ENCODE peak calls at places on chromosomes 4 and X, in six cellular contexts. One of them, this sample, is unnamed.

GRCh38 chrX:65509400-65509799 is 25.2 kb downstream of the LAS1L start:
- DNase-seq in GM23338: no peak
- DNase-seq in pancreas: no peak
- DNase-seq in natural killer cell: no peak
- DNase-seq in ascending aorta: no peak
- DNase-seq in heart right ventricle: no peak
- DNase-seq in this sample: no peak

GRCh38 chrX:112840382-112841113 is at the start of gene AMOT:
- DNase-seq in ascending aorta: peak
- DNase-seq in heart right ventricle: peak
- DNase-seq in pancreas: peak
- DNase-seq in natural killer cell: peak
- DNase-seq in GM23338: peak
- DNase-seq in this sample: no peak

GRCh38 chr4:34046580-34046979 is 2197.7 kb downstream of the ARAP2 start:
- DNase-seq in GM23338: no peak
- DNase-seq in heart right ventricle: no peak
- DNase-seq in natural killer cell: no peak
- DNase-seq in ascending aorta: no peak
- DNase-seq in pancreas: no peak
- DNase-seq in this sample: no peak

GRCh38 chr4:135508006-135508714 is 1306.6 kb upstream of the PABPC4L start:
- DNase-seq in ascending aorta: no peak
- DNase-seq in GM23338: no peak
- DNase-seq in pancreas: no peak
- DNase-seq in natural killer cell: no peak
- DNase-seq in heart right ventricle: no peak
- DNase-seq in this sample: no peak

GRCh38 chr4:140243345-140243753 is 89.4 kb upstream of the MAML3 start:
- DNase-seq in GM23338: no peak
- DNase-seq in heart right ventricle: no peak
- DNase-seq in ascending aorta: no peak
- DNase-seq in natural killer cell: no peak
- DNase-seq in pancreas: peak
- DNase-seq in this sample: no peak

GRCh38 chrX:101037231-101037630 is 14.7 kb downstream of the TRMT2B start:
- DNase-seq in heart right ventricle: no peak
- DNase-seq in ascending aorta: no peak
- DNase-seq in GM23338: no peak
- DNase-seq in natural killer cell: no peak
- DNase-seq in pancreas: no peak
- DNase-seq in this sample: no peak

GRCh38 chrX:51931761-51932160 is 38.3 kb downstream of the MAGED1 start:
- DNase-seq in heart right ventricle: no peak
- DNase-seq in ascending aorta: no peak
- DNase-seq in natural killer cell: no peak
- DNase-seq in pancreas: no peak
- DNase-seq in GM23338: no peak
- DNase-seq in this sample: no peak

GRCh38 chr4:84971319-84971932 is 4.9 kb upstream of the WDFY3 start:
- DNase-seq in heart right ventricle: no peak
- DNase-seq in pancreas: no peak
- DNase-seq in ascending aorta: no peak
- DNase-seq in natural killer cell: no peak
- DNase-seq in GM23338: peak
- DNase-seq in this sample: no peak

GRCh38 chrX:129798888-129799287 is 19.1 kb downstream of the SASH3 start:
- DNase-seq in natural killer cell: no peak
- DNase-seq in ascending aorta: no peak
- DNase-seq in pancreas: no peak
- DNase-seq in GM23338: no peak
- DNase-seq in heart right ventricle: no peak
- DNase-seq in this sample: no peak

GRCh38 chr4:9812530-9813340 is 31.3 kb downstream of the DRD5 start:
- DNase-seq in pancreas: no peak
- DNase-seq in heart right ventricle: no peak
- DNase-seq in ascending aorta: no peak
- DNase-seq in natural killer cell: no peak
- DNase-seq in GM23338: no peak
- DNase-seq in this sample: no peak

GRCh38 chr4:121070696-121071639 is 1.4 kb downstream of the NDNF start:
- DNase-seq in pancreas: peak
- DNase-seq in heart right ventricle: peak
- DNase-seq in natural killer cell: no peak
- DNase-seq in GM23338: peak
- DNase-seq in ascending aorta: peak
- DNase-seq in this sample: no peak

DNA sequence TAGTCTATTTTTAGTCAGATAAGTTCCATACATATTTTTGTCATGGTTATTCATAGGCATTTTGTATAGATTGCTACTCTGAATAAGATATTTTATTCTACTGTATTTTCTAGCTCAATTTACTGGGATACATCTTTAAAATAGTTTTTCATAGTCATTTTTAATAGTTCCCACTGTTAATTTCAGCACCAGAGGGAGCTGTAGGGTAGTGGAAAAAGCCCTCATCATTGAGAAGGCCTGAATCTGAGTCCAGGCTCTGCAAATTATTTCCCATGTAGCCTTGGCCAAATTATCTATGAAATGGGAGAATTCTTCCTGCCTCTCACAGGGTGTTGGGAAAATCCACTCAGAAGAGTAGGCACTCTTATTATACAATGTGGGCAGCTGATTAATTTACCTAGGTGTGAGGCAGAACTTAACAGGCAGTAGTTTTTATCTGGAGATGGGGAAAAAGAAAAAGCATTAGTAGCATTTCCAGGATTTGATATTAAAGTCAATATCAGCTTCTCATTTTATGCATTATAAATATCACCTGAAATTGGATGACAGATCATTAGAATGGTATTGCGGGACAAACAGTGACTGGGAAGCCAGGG is 102.9 kb upstream of the PAQR3 start:
- DNase-seq in GM23338: peak
- DNase-seq in ascending aorta: no peak
- DNase-seq in pancreas: no peak
- DNase-seq in natural killer cell: no peak
- DNase-seq in heart right ventricle: peak
- DNase-seq in this sample: no peak
- TF ChIP-seq CTCF in GM23338: peak
- TF ChIP-seq CTCF in ascending aorta: no peak
- TF ChIP-seq CTCF in pancreas: no peak
- TF ChIP-seq CTCF in natural killer cell: no peak
- TF ChIP-seq CTCF in heart right ventricle: peak
- TF ChIP-seq CTCF in this sample: no peak

DNA sequence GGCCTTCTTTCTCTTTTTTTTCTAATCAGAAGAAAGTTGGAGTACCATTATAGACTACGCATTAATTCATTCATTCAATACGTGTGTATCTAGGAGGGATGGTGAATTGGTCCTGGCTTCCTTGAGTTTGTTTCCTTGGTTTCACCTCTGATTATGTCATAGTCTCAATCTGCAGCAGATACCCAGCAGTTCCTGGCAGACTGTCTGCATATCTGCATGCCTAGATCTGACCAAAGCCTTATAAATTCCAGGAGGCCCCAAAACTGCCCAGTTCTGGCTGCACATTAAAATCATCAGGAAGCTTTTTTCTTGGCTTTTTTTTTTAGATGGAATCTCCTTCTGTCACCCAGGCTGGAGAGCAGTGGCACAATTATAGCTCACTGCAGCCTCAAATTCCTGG is 27.2 kb upstream of the SLC34A2 start:
- DNase-seq in GM23338: no peak
- DNase-seq in heart right ventricle: no peak
- DNase-seq in pancreas: no peak
- DNase-seq in ascending aorta: no peak
- DNase-seq in natural killer cell: no peak
- DNase-seq in this sample: no peak
- TF ChIP-seq CTCF in GM23338: no peak
- TF ChIP-seq CTCF in heart right ventricle: no peak
- TF ChIP-seq CTCF in pancreas: no peak
- TF ChIP-seq CTCF in ascending aorta: no peak
- TF ChIP-seq CTCF in natural killer cell: no peak
- TF ChIP-seq CTCF in this sample: no peak

DNA sequence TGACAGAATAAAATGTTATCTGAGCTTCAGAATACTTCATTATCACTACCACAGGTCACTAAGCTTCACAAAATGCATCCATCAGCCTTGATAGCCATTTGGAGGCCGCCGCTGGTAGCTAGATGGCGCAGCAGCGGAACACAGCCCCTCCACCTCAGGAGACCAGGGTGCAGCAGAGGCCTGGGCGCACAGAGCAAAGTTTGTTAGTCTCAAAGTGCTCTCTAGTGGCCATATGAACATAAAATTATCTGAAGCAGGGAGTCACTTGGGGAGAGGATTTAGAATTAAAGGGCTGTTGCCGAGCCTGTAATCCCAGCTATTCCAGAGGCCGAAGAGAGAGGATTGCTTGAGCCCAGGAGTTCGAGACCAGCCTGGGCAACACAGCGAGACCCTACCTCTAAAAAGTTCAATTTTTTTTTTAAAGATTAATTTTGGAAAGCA is 8.1 kb upstream of the DCTD start:
- DNase-seq in heart right ventricle: peak
- DNase-seq in GM23338: peak
- DNase-seq in pancreas: peak
- DNase-seq in natural killer cell: peak
- DNase-seq in ascending aorta: no peak
- DNase-seq in this sample: peak
- TF ChIP-seq CTCF in heart right ventricle: peak
- TF ChIP-seq CTCF in GM23338: peak
- TF ChIP-seq CTCF in pancreas: peak
- TF ChIP-seq CTCF in natural killer cell: peak
- TF ChIP-seq CTCF in ascending aorta: no peak
- TF ChIP-seq CTCF in this sample: peak

DNA sequence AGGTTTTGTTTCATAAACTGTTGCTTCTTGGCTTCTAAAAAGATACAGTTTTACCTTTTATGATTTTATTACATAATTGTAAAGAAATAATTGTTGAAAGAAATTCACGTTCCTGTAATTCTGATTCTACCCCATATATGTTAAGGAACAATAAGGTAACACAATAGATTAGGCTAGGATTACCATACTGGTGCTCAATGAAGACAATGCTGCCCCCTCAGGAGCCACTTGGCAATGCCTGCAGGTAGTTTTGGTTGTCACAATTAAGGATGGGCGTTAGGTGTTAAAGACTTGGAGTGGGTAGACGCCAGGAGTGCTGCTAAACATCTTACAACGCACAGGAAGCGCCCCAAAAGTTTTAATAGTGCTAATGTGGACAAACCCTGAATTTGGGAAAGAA is 133.2 kb downstream of the NLGN4X start:
- DNase-seq in ascending aorta: no peak
- DNase-seq in GM23338: peak
- DNase-seq in heart right ventricle: no peak
- DNase-seq in pancreas: no peak
- DNase-seq in natural killer cell: no peak
- DNase-seq in this sample: no peak
- TF ChIP-seq CTCF in ascending aorta: no peak
- TF ChIP-seq CTCF in GM23338: peak
- TF ChIP-seq CTCF in heart right ventricle: no peak
- TF ChIP-seq CTCF in pancreas: no peak
- TF ChIP-seq CTCF in natural killer cell: no peak
- TF ChIP-seq CTCF in this sample: no peak

GRCh38 chr4:130333241-130333759 is 1237.3 kb downstream of the C4orf33 start:
- DNase-seq in heart right ventricle: no peak
- DNase-seq in pancreas: no peak
- DNase-seq in GM23338: no peak
- DNase-seq in natural killer cell: no peak
- DNase-seq in ascending aorta: no peak
- DNase-seq in this sample: no peak

GRCh38 chr4:130335417-130336194 is 1239.7 kb downstream of the C4orf33 start:
- DNase-seq in heart right ventricle: no peak
- DNase-seq in pancreas: no peak
- DNase-seq in natural killer cell: no peak
- DNase-seq in GM23338: no peak
- DNase-seq in ascending aorta: no peak
- DNase-seq in this sample: no peak

GRCh38 chr4:130336585-130337217 is 1240.7 kb downstream of the C4orf33 start:
- DNase-seq in pancreas: no peak
- DNase-seq in natural killer cell: no peak
- DNase-seq in ascending aorta: no peak
- DNase-seq in heart right ventricle: no peak
- DNase-seq in GM23338: peak
- DNase-seq in this sample: no peak
- TF ChIP-seq CTCF in pancreas: no peak
- TF ChIP-seq CTCF in natural killer cell: no peak
- TF ChIP-seq CTCF in ascending aorta: no peak
- TF ChIP-seq CTCF in heart right ventricle: peak
- TF ChIP-seq CTCF in GM23338: peak
- TF ChIP-seq CTCF in this sample: peak

This sample was measured in CD14-positive monocyte.